ENCODE peak calls at places on chromosomes 7 and 10, in eight cellular contexts. K, T, O, P, M, J, A and B are unnamed samples.
A peak's percentile ranks its signal among the peaks of the same experiment; 100 is the strongest.

GRCh38 chr10:66835400-66835799 is 90.4 kb upstream of the LRRTM3 start:
- DNase-seq in K (no peak), T (no peak), O (no peak), P (no peak), M (no peak), J (no peak), A (no peak), B (no peak)

GRCh38 chr7:36280840-36281812 is 108.5 kb upstream of the ANLN start:
- DNase-seq in K (peak; percentile 83), T (peak; percentile 54), O (peak; percentile 57), P (peak; percentile 51), M (peak; percentile 77), J (peak; percentile 73), A (peak; percentile 72), B (peak; percentile 76)

GRCh38 chr7:139108256-139109187 is 998 bp downstream of the ZC3HAV1 start:
- DNase-seq in K (no peak), T (no peak), O (no peak), P (peak; percentile 26), M (peak; percentile 17), J (peak; percentile 44), A (peak; percentile 46), B (peak; percentile 17)

GRCh38 chr10:47262606-47263295 is 37.2 kb upstream of the GDF10 start:
- DNase-seq in K (no peak), T (peak; percentile 5), O (no peak), P (no peak), M (no peak), J (no peak), A (no peak), B (peak; percentile 79)

GRCh38 chr7:158865977-158866376 is 9.6 kb downstream of the DYNC2I1 start:
- DNase-seq in K (no peak), T (no peak), O (no peak), P (no peak), M (no peak), J (no peak), A (no peak), B (no peak)

GRCh38 chr10:69714572-69714971 is 84.5 kb downstream of the FAM241B start:
- DNase-seq in K (no peak), T (no peak), O (no peak), P (no peak), M (no peak), J (no peak), A (no peak), B (no peak)

GRCh38 chr7:157291404-157292080 is 45.3 kb upstream of the DNAJB6 start:
- DNase-seq in K (no peak), T (no peak), O (no peak), P (no peak), M (no peak), J (no peak), A (no peak), B (no peak)

GRCh38 chr7:1418505-1419309 is 40.6 kb downstream of the MICALL2 start:
- DNase-seq in K (no peak), T (no peak), O (no peak), P (no peak), M (no peak), J (no peak), A (no peak), B (no peak)

GRCh38 chr7:82723411-82723810 is 279.8 kb upstream of the CACNA2D1 start:
- DNase-seq in K (no peak), T (no peak), O (no peak), P (no peak), M (no peak), J (no peak), A (no peak), B (peak; percentile 22)

GRCh38 chr10:126425473-126426065 is 37.3 kb upstream of the ADAM12 start:
- DNase-seq in K (no peak), T (no peak), O (no peak), P (no peak), M (no peak), J (no peak), A (no peak), B (no peak)

GRCh38 chr7:14833707-14834106 is 68.8 kb downstream of the DGKB start:
- DNase-seq in K (no peak), T (no peak), O (no peak), P (no peak), M (no peak), J (no peak), A (no peak), B (peak; percentile 33)

GRCh38 chr7:11193131-11193867 is 219.6 kb downstream of the PHF14 start:
- DNase-seq in K (no peak), T (peak; percentile 28), O (no peak), P (peak; percentile 9), M (peak; percentile 67), J (peak; percentile 37), A (no peak), B (peak; percentile 65)

GRCh38 chr10:128796513-128796912 is 670.3 kb upstream of the MKI67 start:
- DNase-seq in K (no peak), T (no peak), O (no peak), P (no peak), M (no peak), J (no peak), A (no peak), B (no peak)

GRCh38 chr7:50142421-50143113 is 49.5 kb upstream of the ZPBP start:
- DNase-seq in K (no peak), T (peak; percentile 10), O (no peak), P (no peak), M (peak; percentile 54), J (no peak), A (no peak), B (peak; percentile 35)

GRCh38 chr7:24773646-24774045 is 16.4 kb upstream of the GSDME start:
- DNase-seq in K (no peak), T (no peak), O (no peak), P (no peak), M (no peak), J (no peak), A (no peak), B (peak; percentile 12)

GRCh38 chr10:104045151-104046089 is 40.3 kb downstream of the COL17A1 start:
- DNase-seq in K (peak; percentile 74), T (peak; percentile 38), O (no peak), P (no peak), M (peak; percentile 88), J (no peak), A (peak; percentile 77), B (peak; percentile 73)

GRCh38 chr7:26815452-26815851 is 48.9 kb downstream of the SKAP2 start:
- DNase-seq in K (no peak), T (no peak), O (no peak), P (no peak), M (no peak), J (no peak), A (no peak), B (no peak)

GRCh38 chr10:15427836-15428414 is 56.8 kb upstream of the FAM171A1 start:
- DNase-seq in K (no peak), T (peak; percentile 28), O (no peak), P (peak; percentile 23), M (peak; percentile 76), J (no peak), A (no peak), B (peak; percentile 67)

GRCh38 chr10:128574616-128575210 is 448.5 kb upstream of the MKI67 start:
- DNase-seq in K (no peak), T (no peak), O (no peak), P (no peak), M (no peak), J (no peak), A (no peak), B (no peak)

DNA sequence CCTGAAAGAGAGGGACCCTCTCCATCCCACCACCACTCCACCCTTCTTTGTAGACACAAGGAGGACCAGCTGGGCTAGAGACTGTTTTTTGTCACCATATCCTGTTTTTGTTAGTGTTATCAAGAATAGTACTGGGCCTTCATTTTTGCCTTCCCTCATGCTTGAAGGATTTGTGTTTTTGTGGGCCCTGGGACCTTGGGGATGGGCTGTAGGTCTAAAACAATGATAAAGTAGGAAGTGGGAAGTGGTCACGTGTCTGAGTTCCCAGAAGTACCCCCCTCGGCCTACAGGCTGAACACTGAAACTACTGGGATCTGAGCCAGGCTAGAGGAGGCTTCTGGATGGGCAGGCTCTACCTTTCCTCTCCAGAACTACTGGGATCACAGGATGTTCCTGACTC is 8.9 kb downstream of the AGFG2 start:
- DNase-seq in K (no peak), T (no peak), O (no peak), P (no peak), M (peak; percentile 90), J (peak; percentile 66), A (peak; percentile 69), B (no peak)
- H3K4me3 ChIP-seq in K (no peak overlapping the region), T (no peak overlapping the region), O (no peak overlapping the region), P (no peak overlapping the region), M (no peak overlapping the region), J (no peak overlapping the region), A (no peak overlapping the region), B (no peak overlapping the region)

GRCh38 chr10:44989621-44990301 is 11.0 kb upstream of the ZNF22 start:
- DNase-seq in K (peak; percentile 23), T (no peak), O (no peak), P (no peak), M (no peak), J (peak; percentile 43), A (no peak), B (no peak)

GRCh38 chr10:44990965-44991364 is 9.8 kb upstream of the ZNF22 start:
- DNase-seq in K (no peak), T (no peak), O (no peak), P (no peak), M (no peak), J (no peak), A (no peak), B (no peak)

GRCh38 chr10:44988957-44989620 is 10.5 kb upstream of the DEPP1 start:
- DNase-seq in K (no peak), T (no peak), O (no peak), P (no peak), M (no peak), J (no peak), A (peak; percentile 16), B (no peak)

GRCh38 chr10:44991571-44991970 is 9.2 kb upstream of the ZNF22 start:
- DNase-seq in K (peak; percentile 25), T (no peak), O (no peak), P (no peak), M (peak; percentile 22), J (peak; percentile 66), A (no peak), B (no peak)

DNA sequence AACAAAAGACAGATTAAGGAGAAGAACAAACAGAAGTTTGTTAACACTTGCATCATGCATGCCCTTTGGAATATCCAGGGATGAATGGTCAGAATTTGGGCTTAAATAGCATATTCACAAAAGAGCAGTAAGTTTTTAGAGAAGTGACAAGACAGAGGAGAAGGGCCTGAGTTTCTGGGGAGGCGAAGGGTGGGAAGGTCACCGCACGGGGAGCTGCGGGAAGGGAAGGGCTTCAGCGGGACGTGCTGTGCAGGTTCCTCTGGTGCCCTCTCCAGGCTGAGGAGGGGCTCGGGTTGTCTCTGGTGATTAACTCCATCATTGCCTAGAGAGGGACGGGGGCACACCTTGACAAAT is 10.4 kb upstream of the ZNF22 start:
- DNase-seq in K (no peak), T (no peak), O (no peak), P (no peak), M (no peak), J (peak; percentile 27), A (no peak), B (no peak)
- TF ChIP-seq CTCF in K (no peak), T (no peak), O (no peak), P (no peak), M (no peak), J (no peak), A (peak; percentile 7), B (no peak)

GRCh38 chr7:150975536-150976285 is 2.4 kb downstream of the KCNH2 start:
- DNase-seq in K (no peak), T (no peak), O (no peak), P (no peak), M (no peak), J (no peak), A (no peak), B (no peak)
- H3K4me3 ChIP-seq in K (peak overlapping the region; percentile 71), T (no peak overlapping the region), O (no peak overlapping the region), P (no peak overlapping the region), M (no peak overlapping the region), J (peak overlapping the region; percentile 37), A (no peak overlapping the region), B (no peak overlapping the region)

GRCh38 chr7:84195295-84196006 is 862 bp upstream of the SEMA3A start:
- DNase-seq in K (no peak), T (no peak), O (no peak), P (no peak), M (no peak), J (no peak), A (no peak), B (no peak)
- TF ChIP-seq CTCF in K (no peak), T (no peak), O (no peak), P (no peak), M (no peak), J (no peak), A (no peak), B (no peak)